ENCODE peak calls at places on chromosomes 13 and 19, in eight cellular contexts. W is cardiac muscle cell, K is dorsolateral prefrontal cortex, F is uterus, D is fibroblast of lung, O is right atrium auricular region, N is mammary epithelial cell, T is A549. Z is an unnamed sample.
A peak's percentile ranks its signal among the peaks of the same experiment; 100 is the strongest.

GRCh38 chr19:7799640-7800355 is 30.2 kb upstream of the EVI5L start:
- DNase-seq in W (peak; percentile 84), K (peak; percentile 54), F (peak; percentile 44), D (peak; percentile 55), O (peak; percentile 73), N (peak; percentile 56), T (peak; percentile 67), Z (peak; percentile 55)

GRCh38 chr19:37817180-37817911 is 38.0 kb upstream of the ZNF573 start:
- DNase-seq in W (peak; percentile 64), K (peak; percentile 72), F (peak; percentile 74), D (peak; percentile 55), O (peak; percentile 66), N (no peak), T (no peak), Z (no peak)

GRCh38 chr13:113765241-113765910 is 6.3 kb downstream of the TMEM255B start:
- DNase-seq in W (no peak), K (no peak), F (no peak), D (no peak), O (no peak), N (no peak), T (no peak), Z (no peak)

GRCh38 chr19:11697284-11697855 is 41.4 kb downstream of the ZNF823 start:
- DNase-seq in W (no peak), K (no peak), F (no peak), D (no peak), O (no peak), N (no peak), T (no peak), Z (no peak)

GRCh38 chr13:51325837-51326236 is 13.7 kb upstream of the SERPINE3 start:
- DNase-seq in W (no peak), K (peak; percentile 81), F (no peak), D (no peak), O (peak; percentile 28), N (peak; percentile 11), T (no peak), Z (no peak)

GRCh38 chr13:43200307-43200706 is 176.9 kb downstream of the DNAJC15 start:
- DNase-seq in W (no peak), K (no peak), F (no peak), D (no peak), O (no peak), N (no peak), T (no peak), Z (no peak)

GRCh38 chr13:42063105-42063504 is 14.7 kb downstream of the DGKH start:
- DNase-seq in W (no peak), K (no peak), F (no peak), D (no peak), O (no peak), N (no peak), T (no peak), Z (no peak)

GRCh38 chr13:48493076-48493765 is 39.7 kb downstream of the RCBTB2 start:
- DNase-seq in W (peak; percentile 42), K (no peak), F (no peak), D (no peak), O (no peak), N (peak; percentile 72), T (no peak), Z (no peak)

GRCh38 chr19:50252111-50252886 is 48.9 kb downstream of the MYH14 start:
- DNase-seq in W (peak; percentile 34), K (no peak), F (no peak), D (peak; percentile 3), O (no peak), N (no peak), T (peak; percentile 58), Z (no peak)

GRCh38 chr19:3500429-3501101 is at the start of gene DOHH:
- DNase-seq in W (peak; percentile 98), K (peak; percentile 96), F (peak; percentile 94), D (peak; percentile 94), O (peak; percentile 95), N (peak; percentile 93), T (peak; percentile 97), Z (peak; percentile 95)

GRCh38 chr19:43438291-43439162 is 23.8 kb downstream of the TEX101 start:
- DNase-seq in W (peak; percentile 86), K (no peak), F (peak; percentile 45), D (peak; percentile 53), O (peak; percentile 65), N (peak; percentile 46), T (peak; percentile 59), Z (peak; percentile 65)

GRCh38 chr19:1526066-1526778 is 2.3 kb downstream of the PLK5 start:
- DNase-seq in W (no peak), K (no peak), F (no peak), D (no peak), O (no peak), N (no peak), T (no peak), Z (no peak)

GRCh38 chr19:11421607-11422098 is 2.5 kb upstream of the RGL3 start:
- DNase-seq in W (peak; percentile 54), K (no peak), F (no peak), D (no peak), O (peak; percentile 68), N (no peak), T (peak; percentile 6), Z (no peak)

GRCh38 chr13:29961036-29961685 is 110.7 kb upstream of the UBL3 start:
- DNase-seq in W (no peak), K (no peak), F (no peak), D (no peak), O (no peak), N (no peak), T (no peak), Z (no peak)
- TF ChIP-seq CTCF in W (no peak), K (no peak), F (no peak), D (no peak), O (no peak), N (no peak), T (no peak), Z (no peak)

GRCh38 chr19:17390665-17391370 is 3.2 kb downstream of the CCDC194 start:
- DNase-seq in W (peak; percentile 95), K (peak; percentile 82), F (peak; percentile 89), D (peak; percentile 90), O (peak; percentile 87), N (peak; percentile 85), T (peak; percentile 91), Z (peak; percentile 72)

GRCh38 chr19:17389957-17390664 is 3.9 kb downstream of the CCDC194 start:
- DNase-seq in W (no peak), K (no peak), F (no peak), D (no peak), O (no peak), N (no peak), T (no peak), Z (no peak)

GRCh38 chr19:17393914-17394313 is at the start of gene CCDC194:
- DNase-seq in W (no peak), K (no peak), F (no peak), D (no peak), O (no peak), N (no peak), T (no peak), Z (no peak)

GRCh38 chr19:17389288-17389687 is 4.7 kb downstream of the CCDC194 start:
- DNase-seq in W (no peak), K (no peak), F (no peak), D (no peak), O (no peak), N (no peak), T (no peak), Z (no peak)

DNA sequence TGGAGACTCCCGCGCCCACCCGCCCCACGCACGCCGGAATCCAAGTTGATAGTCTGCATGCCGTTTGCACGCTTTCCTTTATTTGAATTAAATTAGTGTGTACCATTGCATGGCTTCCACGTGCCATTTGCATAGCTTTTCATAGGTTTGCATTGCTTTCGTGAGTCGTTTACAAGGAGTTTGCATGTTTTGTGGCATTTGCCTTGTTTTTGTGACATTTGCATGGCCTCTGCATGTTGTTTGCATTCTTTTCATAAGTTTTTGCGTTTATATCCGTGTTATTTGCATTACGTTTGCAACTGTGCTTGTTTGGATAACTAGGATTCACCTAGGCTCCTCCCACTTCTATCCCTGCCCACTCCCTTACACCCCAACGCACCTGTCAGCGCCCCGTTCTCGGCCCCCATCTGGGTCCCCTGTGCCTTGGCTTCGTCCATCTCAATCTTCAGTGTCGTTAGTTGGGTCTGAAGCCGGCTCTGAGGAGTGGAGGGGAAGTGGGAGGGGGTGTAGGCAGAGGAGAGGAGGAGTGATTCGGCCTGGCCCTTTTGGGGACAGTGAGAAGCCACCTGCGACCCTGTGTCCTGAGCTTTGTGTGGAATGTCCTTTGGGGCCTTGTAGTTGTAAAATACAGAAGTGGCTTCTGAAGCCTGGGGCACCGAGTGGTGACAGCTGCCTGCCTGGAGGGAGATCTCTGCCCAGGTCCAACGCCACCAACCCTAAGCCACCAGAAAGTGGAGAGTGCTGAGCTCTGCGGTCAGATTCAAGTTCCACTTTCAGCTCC is 2.4 kb downstream of the CCDC194 start:
- DNase-seq in W (no peak), K (no peak), F (no peak), D (no peak), O (no peak), N (no peak), T (no peak), Z (no peak)
- H3K27ac ChIP-seq in W (peak overlapping the region; percentile 62), K (no peak overlapping the region), F (no peak overlapping the region), D (no peak overlapping the region), O (no peak overlapping the region), N (no peak overlapping the region), T (peak overlapping the region; percentile 72), Z (no peak overlapping the region)

DNA sequence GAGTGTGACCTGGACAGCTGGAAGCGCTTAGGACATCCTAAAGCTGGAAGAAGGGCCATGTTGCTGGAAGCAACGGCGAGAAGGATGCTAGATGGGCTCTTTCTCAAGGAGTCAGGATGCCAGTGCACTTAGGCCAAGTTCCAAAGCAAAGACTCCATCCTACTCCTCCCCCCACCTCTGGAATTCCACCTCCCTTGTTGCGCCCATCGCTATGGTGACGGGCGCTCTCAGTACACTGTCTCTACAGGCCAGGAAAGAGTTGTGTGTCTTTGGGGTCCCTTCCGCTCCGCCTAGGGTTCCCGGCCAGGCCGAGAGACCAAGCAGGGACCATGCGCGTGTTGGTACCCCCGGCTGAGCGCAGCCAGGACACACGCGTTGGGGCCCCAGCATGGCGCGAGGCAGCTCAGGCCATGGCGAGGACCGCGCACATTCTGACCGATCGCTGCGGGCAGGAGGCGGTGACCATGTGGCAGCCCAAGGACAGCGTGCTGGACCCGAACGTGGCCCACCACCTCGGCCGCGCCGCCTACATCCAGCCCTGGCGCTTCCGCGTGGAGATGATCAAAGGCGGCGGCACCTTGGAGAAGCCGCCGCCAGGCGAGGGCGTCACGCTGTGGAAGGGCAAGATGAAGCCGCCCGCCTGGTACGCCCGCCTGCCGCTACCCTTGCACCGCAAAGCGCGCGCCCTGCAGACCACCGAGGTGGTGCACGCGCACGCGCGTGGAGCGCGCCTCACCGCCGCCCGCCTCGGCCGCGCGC is 31.0 kb upstream of the SLC1A6 start:
- DNase-seq in W (peak; percentile 3), K (no peak), F (no peak), D (no peak), O (no peak), N (no peak), T (no peak), Z (no peak)
- TF ChIP-seq CTCF in W (no peak), K (no peak), F (no peak), D (no peak), O (no peak), N (no peak), T (no peak), Z (no peak)

DNA sequence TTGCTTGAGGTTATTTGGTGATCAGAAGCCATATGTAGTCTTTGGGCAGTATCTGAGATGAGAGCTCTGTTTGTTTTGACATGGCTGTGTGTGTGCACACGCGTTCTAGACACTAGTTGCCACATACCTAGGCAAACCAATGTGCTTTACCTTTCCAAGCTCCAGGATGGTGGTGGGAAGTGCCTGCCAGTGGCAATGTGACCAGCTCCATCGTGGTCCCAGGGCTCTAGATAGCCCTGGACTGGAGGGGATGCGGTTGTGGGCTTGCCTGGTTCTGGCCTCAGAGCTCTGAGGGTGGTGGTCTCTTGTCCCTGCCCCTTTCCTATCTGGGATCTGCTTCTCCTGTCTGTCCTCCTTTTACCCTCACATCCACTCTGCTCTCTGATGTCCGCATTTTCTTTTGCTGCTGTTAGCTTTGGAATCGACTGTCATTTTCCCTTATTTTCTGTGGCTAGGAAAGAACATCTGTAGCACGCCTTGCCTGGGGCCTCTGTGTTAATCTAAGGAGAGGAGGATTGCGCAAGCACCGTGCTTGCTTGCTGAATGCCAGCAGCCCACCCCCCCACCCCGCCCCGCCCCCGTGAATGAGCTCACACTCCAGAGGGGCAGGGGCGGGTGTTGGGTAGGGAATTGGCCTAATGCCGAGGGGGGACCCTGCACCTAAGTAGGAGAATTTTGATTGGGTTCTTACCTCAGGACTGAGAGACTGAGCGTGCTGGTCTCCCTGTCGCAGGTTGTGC is 89.5 kb downstream of the ARHGEF7 start:
- DNase-seq in W (peak; percentile 91), K (no peak), F (peak; percentile 68), D (peak; percentile 70), O (peak; percentile 81), N (peak; percentile 40), T (no peak), Z (peak; percentile 55)
- H3K27ac ChIP-seq in W (no peak overlapping the region), K (peak overlapping the region; percentile 62), F (peak overlapping the region; percentile 72), D (peak overlapping the region; percentile 50), O (peak overlapping the region; percentile 68), N (no peak overlapping the region), T (no peak overlapping the region), Z (peak overlapping the region; percentile 80)